ENCODE peak calls at places on chromosomes 1 and 21, in ten cellular contexts. N is activated naive CD4-positive, alpha-beta T cell treated with anti-CD3 and anti-CD28 coated beads, Interleukin-2, amount 10 ng/mL, durations not matched to agents 7 days and 5 days; F is B cell; J is astrocyte; U is transverse colon; E is neuronal stem cell; H is HuH-7.5; Z is mammary epithelial cell; T is heart left ventricle; K is smooth muscle cell of the brain vasculature. D is an unnamed sample.

GRCh38 chr1:156148236-156148635 is 5.1 kb upstream of the SEMA4A start:
- DNase-seq in N (no peak), J (no peak), U (no peak), Z (no peak), E (no peak), K (no peak), T (peak), H (no peak), F (peak), D (no peak)

GRCh38 chr1:218473527-218473926 is 128.4 kb downstream of the TGFB2 start:
- DNase-seq in F (peak), T (no peak), E (no peak), J (peak), N (no peak), Z (peak), H (no peak), U (no peak), K (no peak), D (peak)

GRCh38 chr1:32335951-32336867 is at the start of gene MARCKSL1:
- DNase-seq in K (no peak), N (peak), U (peak), E (peak), Z (peak), H (peak), F (peak), T (peak), J (peak), D (peak)

GRCh38 chr1:51631747-51632146 is 14.9 kb downstream of the OSBPL9 start:
- DNase-seq in F (no peak), T (no peak), Z (no peak), E (no peak), K (no peak), H (no peak), U (no peak), N (no peak), J (no peak), D (no peak)

GRCh38 chr21:31634993-31635392 is 24.5 kb upstream of the SOD1 start:
- DNase-seq in J (no peak), F (no peak), N (no peak), K (no peak), Z (peak), H (no peak), T (no peak), E (no peak), U (no peak), D (no peak)

GRCh38 chr1:23800396-23801337 is at the start of gene GALE:
- DNase-seq in K (peak), N (peak), F (peak), T (peak), Z (peak), E (peak), J (peak), H (peak), U (peak), D (peak)

GRCh38 chr1:30929135-30929889 is 20.8 kb upstream of the SDC3 start:
- DNase-seq in U (peak), N (peak), Z (peak), J (no peak), H (no peak), T (no peak), K (no peak), E (no peak), F (peak), D (peak)

GRCh38 chr1:199073166-199073565 is 434.3 kb downstream of the PTPRC start:
- DNase-seq in F (no peak), H (no peak), K (no peak), T (no peak), N (no peak), J (no peak), E (no peak), U (no peak), Z (peak), D (peak)

GRCh38 chr1:3352952-3353331 is 101.5 kb upstream of the ARHGEF16 start:
- DNase-seq in J (peak), U (peak), E (no peak), N (no peak), T (peak), F (no peak), Z (no peak), H (no peak), K (no peak), D (no peak)

GRCh38 chr1:173603056-173603591 is at the start of gene SLC9C2:
- DNase-seq in Z (no peak), U (no peak), K (no peak), N (no peak), J (no peak), H (no peak), T (no peak), F (no peak), E (no peak), D (no peak)

GRCh38 chr1:84998642-84999280 is 1.8 kb upstream of the MCOLN2 start:
- DNase-seq in H (no peak), F (peak), J (no peak), K (peak), N (peak), Z (no peak), T (no peak), U (peak), E (peak), D (peak)

GRCh38 chr1:44894591-44894990 is 51.5 kb upstream of the PTCH2 start:
- DNase-seq in J (peak), U (no peak), H (no peak), K (no peak), T (no peak), N (no peak), E (no peak), F (no peak), Z (peak), D (peak)

GRCh38 chr1:79568411-79568810 is 561.9 kb upstream of the ADGRL4 start:
- DNase-seq in T (no peak), N (no peak), U (no peak), F (no peak), H (peak), K (no peak), E (no peak), J (peak), Z (peak), D (no peak)

GRCh38 chr1:19680644-19681043 is 16.0 kb downstream of the HTR6 start:
- DNase-seq in J (no peak), H (no peak), N (no peak), K (no peak), T (no peak), E (no peak), Z (no peak), U (no peak), F (no peak), D (no peak)

GRCh38 chr1:87274851-87275250 is 53.8 kb upstream of the LMO4 start:
- DNase-seq in E (no peak), T (no peak), H (no peak), U (no peak), Z (no peak), F (no peak), K (no peak), N (no peak), J (no peak), D (no peak)

GRCh38 chr1:13830616-13831280 is 130.8 kb downstream of the PRDM2 start:
- DNase-seq in J (peak), H (no peak), F (no peak), U (no peak), T (peak), E (no peak), K (no peak), N (no peak), Z (no peak), D (no peak)

GRCh38 chr1:44408181-44409018 is 3.3 kb downstream of the RNF220 start:
- DNase-seq in Z (no peak), T (no peak), F (peak), J (no peak), U (no peak), K (no peak), H (peak), N (no peak), E (peak), D (no peak)

GRCh38 chr1:7402548-7402850 is 368.6 kb upstream of the VAMP3 start:
- DNase-seq in K (no peak), F (no peak), J (no peak), U (no peak), E (no peak), T (no peak), Z (no peak), N (no peak), H (no peak), D (no peak)

GRCh38 chr1:158095737-158096335 is 84.9 kb upstream of the CD1D start:
- DNase-seq in K (no peak), H (no peak), N (peak), F (peak), T (no peak), J (no peak), E (no peak), Z (no peak), U (peak), D (peak)

GRCh38 chr1:111406325-111406768 is 21.2 kb downstream of the OVGP1 start:
- DNase-seq in K (no peak), H (no peak), Z (peak), N (peak), E (no peak), F (peak), U (peak), J (peak), T (no peak), D (no peak)

GRCh38 chr1:66176828-66177227 is 357.1 kb upstream of the SGIP1 start:
- DNase-seq in J (no peak), T (no peak), H (no peak), U (no peak), K (no peak), N (no peak), F (no peak), E (no peak), Z (no peak), D (no peak)

GRCh38 chr1:232327296-232327695 is 302.6 kb downstream of the SIPA1L2 start:
- DNase-seq in U (no peak), N (no peak), Z (no peak), K (no peak), H (no peak), E (no peak), T (no peak), J (peak), F (no peak), D (no peak)

D was measured in HT1080.